ENCODE peak calls at places on chromosomes 13 and 19, in seven cellular contexts. V, D, M, X, P, B and A are unnamed samples.

GRCh38 chr13:105936816-105937215 is 598.6 kb downstream of the EFNB2 start:
- DNase-seq in M (no peak), B (no peak), X (no peak), V (no peak), D (no peak), P (no peak), A (no peak)

GRCh38 chr19:7197760-7198696 is 96.2 kb downstream of the INSR start:
- DNase-seq in D (peak), X (peak), V (peak), B (peak), P (peak), M (peak), A (peak)

GRCh38 chr13:21175656-21176194 is 627 bp downstream of the SKA3 start:
- DNase-seq in V (no peak), M (no peak), P (no peak), B (no peak), D (no peak), X (no peak), A (no peak)

GRCh38 chr13:23570931-23571330 is 719 bp downstream of the TNFRSF19 start:
- DNase-seq in B (no peak), P (no peak), D (no peak), X (no peak), M (no peak), V (peak), A (no peak)

GRCh38 chr13:76646946-76647345 is 239.3 kb downstream of the KCTD12 start:
- DNase-seq in D (no peak), P (no peak), M (no peak), V (no peak), B (no peak), X (no peak), A (no peak)

GRCh38 chr13:40388617-40389016 is 277.8 kb downstream of the FOXO1 start:
- DNase-seq in D (no peak), X (no peak), P (no peak), V (peak), M (no peak), B (no peak), A (no peak)

GRCh38 chr13:76764916-76765315 is 121.3 kb downstream of the KCTD12 start:
- DNase-seq in D (no peak), V (no peak), B (no peak), X (no peak), M (no peak), P (no peak), A (no peak)

GRCh38 chr13:50128406-50129048 is 113.3 kb downstream of the KCNRG start:
- DNase-seq in V (no peak), P (no peak), B (no peak), M (no peak), D (no peak), X (no peak), A (no peak)

GRCh38 chr19:38682195-38682867 is 34.9 kb downstream of the ACTN4 start:
- DNase-seq in B (no peak), D (no peak), V (no peak), M (no peak), X (no peak), P (no peak), A (no peak)

GRCh38 chr13:40149611-40150283 is 494.3 kb downstream of the COG6 start:
- DNase-seq in B (peak), D (peak), P (no peak), V (peak), X (peak), M (peak), A (no peak)

GRCh38 chr13:51783432-51784094 is 20.4 kb downstream of the DHRS12 start:
- DNase-seq in M (no peak), X (no peak), B (no peak), D (no peak), V (no peak), P (no peak), A (no peak)

GRCh38 chr13:42574011-42574410 is at the start of gene TNFSF11:
- DNase-seq in X (no peak), V (no peak), P (no peak), D (no peak), M (no peak), B (no peak), A (no peak)

GRCh38 chr13:51221674-51222509 is at the start of gene FAM124A:
- DNase-seq in P (peak), B (peak), M (no peak), V (peak), X (no peak), D (peak), A (no peak)

GRCh38 chr13:110304256-110304655 is 2.7 kb downstream of the COL4A1 start:
- DNase-seq in B (peak), D (peak), X (no peak), P (no peak), V (no peak), M (no peak), A (peak)

GRCh38 chr13:100100115-100100879 is 11.4 kb downstream of the PCCA start:
- DNase-seq in X (no peak), M (no peak), P (peak), V (peak), D (no peak), B (peak), A (no peak)

GRCh38 chr19:2754659-2755447 is 15.0 kb upstream of the SLC39A3 start:
- DNase-seq in D (no peak), X (no peak), B (no peak), V (no peak), P (no peak), M (no peak), A (no peak)

GRCh38 chr19:7655581-7655980 is 13.3 kb upstream of the RETN start:
- DNase-seq in M (no peak), X (no peak), P (no peak), B (no peak), D (no peak), V (no peak), A (no peak)

GRCh38 chr13:33260168-33261098 is 25.1 kb downstream of the STARD13 start:
- DNase-seq in V (no peak), M (no peak), D (no peak), B (no peak), X (no peak), P (no peak), A (no peak)

GRCh38 chr19:36686365-36687213 is 823 bp upstream of the ZNF567 start:
- DNase-seq in M (no peak), V (peak), D (no peak), X (peak), P (no peak), B (no peak), A (no peak)

GRCh38 chr19:36687214-36688056 is at the start of gene ZNF567:
- DNase-seq in P (peak), D (peak), B (peak), M (peak), X (peak), V (peak), A (peak)

GRCh38 chr19:36688058-36688457 is 646 bp downstream of the ZNF567 start:
- DNase-seq in X (no peak), B (no peak), V (no peak), M (no peak), P (no peak), D (no peak), A (no peak)

DNA sequence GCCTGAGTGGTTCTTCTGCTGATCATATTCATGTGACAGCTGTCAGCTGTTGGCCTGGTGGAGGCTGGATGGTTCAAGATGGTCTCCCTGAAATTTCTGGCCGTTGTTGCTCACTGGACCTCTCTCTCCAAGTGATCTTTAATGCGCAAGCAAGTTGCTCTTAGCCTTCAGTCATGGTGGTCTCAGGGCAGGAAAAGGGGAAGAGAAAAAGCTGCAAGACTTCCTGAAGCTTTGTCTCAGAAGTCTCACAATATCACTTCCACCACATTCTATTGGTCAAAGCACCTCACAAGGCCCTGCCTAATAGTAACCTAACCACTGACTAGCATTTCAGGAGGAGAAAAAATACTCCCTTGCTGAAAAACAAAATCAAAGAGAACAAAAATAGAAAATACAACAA is 1.6 kb upstream of the ZNF567 start:
- DNase-seq in X (no peak), B (no peak), D (no peak), P (no peak), M (no peak), V (no peak), A (no peak)
- H3K4me3 ChIP-seq in X (peak), B (no peak), D (no peak), P (no peak), M (no peak), V (peak), A (no peak)

GRCh38 chr19:16420781-16421386 is 50.9 kb downstream of the EPS15L1 start:
- DNase-seq in P (no peak), X (no peak), D (no peak), M (no peak), B (no peak), V (no peak), A (no peak)
- H3K27ac ChIP-seq in P (no peak), X (no peak), D (no peak), M (no peak), B (peak), V (no peak), A (no peak)

GRCh38 chr19:52524086-52524485 is 3.4 kb upstream of the ZNF808 start:
- DNase-seq in B (no peak), D (no peak), M (no peak), V (no peak), X (no peak), P (no peak), A (no peak)
- H3K4me3 ChIP-seq in B (no peak), D (no peak), M (no peak), V (no peak), X (no peak), P (no peak), A (no peak)

DNA sequence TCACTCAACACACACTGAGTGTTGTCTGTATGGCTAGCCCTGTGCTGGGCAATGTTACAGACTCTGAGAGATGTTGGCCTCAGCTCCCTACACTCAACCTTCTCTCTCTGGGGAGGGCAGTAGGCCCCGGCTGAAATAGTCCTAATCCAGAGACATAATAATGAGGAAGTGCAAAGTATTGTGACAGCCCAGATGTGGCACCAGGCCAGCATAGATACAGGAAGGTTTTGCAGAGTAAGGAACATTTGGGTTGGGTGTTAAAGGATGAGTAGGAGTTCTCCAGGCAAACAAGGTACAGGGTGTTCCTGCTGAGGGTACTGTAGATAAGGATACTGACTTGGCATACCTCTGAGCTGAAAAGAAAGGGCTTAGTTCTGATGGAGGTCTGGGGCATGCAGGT is 2.4 kb downstream of the LIN7B start:
- DNase-seq in V (no peak), D (no peak), P (no peak), M (no peak), B (peak), X (peak), A (no peak)
- H3K27ac ChIP-seq in V (no peak), D (no peak), P (no peak), M (no peak), B (no peak), X (no peak), A (no peak)